ENCODE peak calls at places on chromosomes 11 and 22, in ten cellular contexts. I is cardiac muscle cell, R is astrocyte of the cerebellum, U is A549, Z is choroid plexus epithelial cell, D is HFF-Myc, M is adrenal gland, Q is GM23338, A is lower lobe of right lung, V is AG04449. O is an unnamed sample.

GRCh38 chr22:28139993-28140392 is 220.9 kb upstream of the PITPNB start:
- DNase-seq in V (peak), D (no peak), I (peak), Q (no peak), A (no peak), Z (peak), R (no peak), M (no peak), U (no peak), O (no peak)

GRCh38 chr22:27238935-27239510 is 562.5 kb downstream of the MN1 start:
- DNase-seq in I (peak), Z (peak), R (peak), D (peak), A (peak), V (peak), Q (no peak), M (peak), U (peak), O (peak)

GRCh38 chr11:43067681-43068080 is 244.1 kb upstream of the API5 start:
- DNase-seq in A (no peak), M (no peak), I (no peak), V (no peak), Z (no peak), Q (no peak), D (no peak), R (no peak), U (no peak), O (no peak)

GRCh38 chr22:24039046-24039445 is 27.9 kb downstream of the CABIN1 start:
- DNase-seq in D (no peak), R (no peak), Q (no peak), V (no peak), U (no peak), I (no peak), M (no peak), Z (peak), A (no peak), O (no peak)

GRCh38 chr11:105027671-105028070 is 4.7 kb upstream of the CASP5 start:
- DNase-seq in Q (no peak), A (no peak), U (no peak), R (no peak), D (no peak), I (no peak), M (no peak), Z (no peak), V (no peak), O (no peak)

GRCh38 chr22:37371491-37371890 is 55.8 kb downstream of the ELFN2 start:
- DNase-seq in D (no peak), Z (no peak), R (no peak), V (no peak), U (no peak), M (no peak), I (no peak), Q (no peak), A (no peak), O (no peak)

GRCh38 chr11:61746654-61747388 is 5.6 kb upstream of the MYRF start:
- DNase-seq in R (no peak), Q (no peak), Z (no peak), A (no peak), V (no peak), M (no peak), U (no peak), D (no peak), I (no peak), O (no peak)

GRCh38 chr11:61609970-61610347 is 29.1 kb upstream of the SYT7 start:
- DNase-seq in U (peak), M (no peak), R (no peak), I (no peak), D (no peak), A (no peak), Q (peak), V (no peak), Z (no peak), O (no peak)

GRCh38 chr11:78783846-78784245 is 209.2 kb upstream of the NARS2 start:
- DNase-seq in Q (no peak), I (no peak), D (no peak), Z (no peak), M (no peak), A (no peak), V (no peak), U (no peak), R (no peak), O (no peak)

GRCh38 chr11:74195828-74196227 is 24.7 kb downstream of the PPME1 start:
- DNase-seq in D (no peak), Z (peak), R (no peak), I (no peak), Q (no peak), M (no peak), V (no peak), U (no peak), A (no peak), O (no peak)

GRCh38 chr22:49642331-49642730 is 185.3 kb downstream of the BRD1 start:
- DNase-seq in R (no peak), D (no peak), Q (no peak), M (no peak), I (no peak), U (no peak), Z (no peak), A (no peak), V (no peak), O (no peak)

GRCh38 chr11:123145220-123145619 is 49.8 kb downstream of the CLMP start:
- DNase-seq in R (no peak), U (peak), A (no peak), D (peak), V (no peak), M (peak), I (peak), Q (no peak), Z (peak), O (no peak)

GRCh38 chr11:70194792-70195791 is 8.0 kb upstream of the FADD start:
- DNase-seq in I (no peak), A (peak), U (no peak), V (no peak), R (no peak), D (no peak), Z (no peak), M (no peak), Q (no peak), O (no peak)

GRCh38 chr11:123719452-123719851 is 22.0 kb downstream of the ZNF202 start:
- DNase-seq in Z (peak), V (no peak), D (peak), R (no peak), M (no peak), Q (no peak), A (no peak), I (no peak), U (no peak), O (no peak)

GRCh38 chr11:41281131-41281742 is 178.2 kb downstream of the LRRC4C start:
- DNase-seq in V (peak), M (no peak), A (no peak), Z (peak), I (no peak), U (no peak), R (peak), D (no peak), Q (no peak), O (no peak)

GRCh38 chr11:8038811-8039529 is 42.0 kb upstream of the TUB start:
- DNase-seq in I (no peak), R (no peak), M (no peak), Q (no peak), D (no peak), Z (no peak), V (no peak), U (no peak), A (no peak), O (no peak)

GRCh38 chr11:95147364-95147905 is 57.8 kb downstream of the ENDOD1 start:
- DNase-seq in R (peak), M (peak), V (peak), D (peak), I (peak), A (no peak), Z (peak), U (peak), Q (no peak), O (no peak)

GRCh38 chr11:70456921-70457532 is 58.7 kb downstream of the CTTN start:
- DNase-seq in U (peak), R (no peak), D (no peak), A (no peak), Z (peak), M (no peak), I (peak), V (no peak), Q (no peak), O (no peak)

GRCh38 chr11:111456086-111456858 is 55.9 kb downstream of the BTG4 start:
- DNase-seq in R (no peak), A (no peak), V (no peak), M (no peak), U (no peak), D (no peak), Q (no peak), I (no peak), Z (no peak), O (no peak)

GRCh38 chr11:10305964-10306918 is 1.4 kb downstream of the ADM start:
- DNase-seq in R (no peak), A (peak), Z (peak), I (peak), U (peak), V (no peak), D (no peak), Q (peak), M (no peak), O (peak)

GRCh38 chr11:12066056-12066798 is 44.2 kb upstream of the MICAL2 start:
- DNase-seq in A (no peak), D (peak), Q (no peak), R (no peak), V (peak), M (peak), I (peak), U (peak), Z (peak), O (no peak)

GRCh38 chr11:117557321-117557720 is 229.7 kb downstream of the CEP164 start:
- DNase-seq in R (no peak), Z (no peak), D (no peak), I (no peak), M (no peak), Q (no peak), A (no peak), V (no peak), U (no peak), O (no peak)

GRCh38 chr11:114060402-114061052 is 1.0 kb downstream of the ZBTB16 start:
- DNase-seq in U (no peak), M (no peak), I (peak), Z (no peak), D (no peak), Q (peak), R (no peak), V (no peak), A (peak), O (no peak)

GRCh38 chr11:64084962-64085710 is 49.4 kb downstream of the FLRT1 start:
- DNase-seq in U (peak), M (peak), Z (no peak), D (no peak), V (no peak), I (no peak), Q (no peak), A (no peak), R (no peak), O (peak)

GRCh38 chr22:24727218-24727851 is 47.2 kb downstream of the PIWIL3 start:
- DNase-seq in V (peak), I (peak), U (peak), R (peak), Q (no peak), D (peak), A (no peak), M (no peak), Z (peak), O (no peak)

GRCh38 chr11:7941141-7941540 is 367 bp downstream of the OR10A3 start:
- DNase-seq in I (no peak), A (no peak), Q (no peak), U (no peak), V (no peak), R (no peak), Z (no peak), M (no peak), D (no peak), O (no peak)

GRCh38 chr11:129323896-129324522 is 51.6 kb upstream of the BARX2 start:
- DNase-seq in M (no peak), R (no peak), Z (peak), I (peak), A (no peak), D (no peak), U (peak), Q (no peak), V (no peak), O (no peak)

GRCh38 chr11:79503028-79503427 is 62.2 kb upstream of the TENM4 start:
- DNase-seq in M (no peak), U (no peak), V (no peak), Z (peak), I (peak), D (no peak), R (peak), A (no peak), Q (no peak), O (no peak)

GRCh38 chr11:8608646-8609045 is 14.6 kb upstream of the STK33 start:
- DNase-seq in R (no peak), V (no peak), D (no peak), Z (peak), A (no peak), M (peak), U (no peak), I (peak), Q (no peak), O (no peak)

GRCh38 chr22:41523464-41524221 is 20.6 kb downstream of the POLR3H start:
- DNase-seq in V (no peak), M (no peak), D (no peak), Z (peak), Q (peak), I (peak), R (peak), A (no peak), U (no peak), O (no peak)

GRCh38 chr11:82945682-82946081 is 44.1 kb downstream of the DDIAS start:
- DNase-seq in R (no peak), Z (no peak), M (no peak), V (no peak), U (no peak), D (no peak), A (no peak), Q (no peak), I (no peak), O (no peak)

GRCh38 chr11:96228911-96229310 is 114.1 kb downstream of the MAML2 start:
- DNase-seq in Q (no peak), U (no peak), V (no peak), M (no peak), I (peak), D (no peak), Z (peak), R (peak), A (no peak), O (no peak)

GRCh38 chr11:37957717-37958116 is 1359.7 kb upstream of the RAG2 start:
- DNase-seq in I (no peak), R (no peak), U (no peak), M (no peak), Z (no peak), Q (no peak), D (no peak), V (no peak), A (no peak), O (no peak)

GRCh38 chr11:2301631-2302272 is at the start of the genes C11orf21 and TSPAN32:
- DNase-seq in U (no peak), A (peak), I (peak), V (no peak), R (no peak), Z (peak), Q (no peak), M (peak), D (no peak), O (no peak)

DNA sequence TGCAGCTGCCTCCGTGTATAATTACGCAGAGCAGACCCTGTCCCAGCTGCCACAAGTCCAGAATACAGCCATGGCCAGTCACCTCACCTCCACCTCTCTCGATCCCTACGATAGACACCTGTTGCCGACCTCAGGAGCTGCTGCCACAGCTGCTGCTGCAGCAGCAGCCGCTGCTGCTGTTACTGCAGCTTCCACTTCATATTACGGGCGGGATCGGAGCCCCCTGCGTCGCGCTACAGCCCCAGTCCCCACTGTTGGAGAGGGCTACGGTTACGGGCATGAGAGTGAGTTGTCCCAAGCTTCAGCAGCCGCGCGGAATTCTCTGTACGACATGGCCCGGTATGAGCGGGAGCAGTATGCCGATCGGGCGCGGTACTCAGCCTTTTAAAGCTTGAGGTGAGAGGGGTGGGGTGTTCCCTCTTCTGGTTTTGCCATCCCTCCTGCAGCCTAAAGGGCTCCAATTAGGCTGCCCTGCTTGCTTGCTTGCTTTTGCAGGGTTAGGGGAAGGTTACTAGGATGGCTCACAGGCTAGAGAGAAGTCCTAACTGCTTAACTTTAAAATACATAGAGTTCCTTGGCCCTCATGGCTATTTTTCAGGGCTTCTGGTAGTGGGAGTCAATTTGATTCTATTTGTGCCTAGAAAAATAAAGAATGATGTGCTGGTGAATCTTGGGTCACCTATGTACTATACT is 5.4 kb downstream of the RBM4 start:
- DNase-seq in D (no peak), Q (no peak), U (no peak), Z (no peak), V (no peak), I (no peak), A (no peak), M (no peak), R (no peak), O (no peak)
- H3K4me3 ChIP-seq in D (peak), Q (no peak), U (no peak), Z (no peak), V (no peak), I (no peak), A (no peak), M (no peak), R (no peak), O (no peak)

GRCh38 chr22:22618448-22618847 is 26.0 kb upstream of the GGTLC2 start:
- DNase-seq in I (no peak), D (no peak), V (no peak), A (no peak), Q (no peak), Z (no peak), R (no peak), U (no peak), M (no peak), O (no peak)
- TF ChIP-seq CTCF in I (no peak), D (no peak), V (no peak), A (no peak), Q (no peak), Z (no peak), R (no peak), U (no peak), M (no peak), O (no peak)

DNA sequence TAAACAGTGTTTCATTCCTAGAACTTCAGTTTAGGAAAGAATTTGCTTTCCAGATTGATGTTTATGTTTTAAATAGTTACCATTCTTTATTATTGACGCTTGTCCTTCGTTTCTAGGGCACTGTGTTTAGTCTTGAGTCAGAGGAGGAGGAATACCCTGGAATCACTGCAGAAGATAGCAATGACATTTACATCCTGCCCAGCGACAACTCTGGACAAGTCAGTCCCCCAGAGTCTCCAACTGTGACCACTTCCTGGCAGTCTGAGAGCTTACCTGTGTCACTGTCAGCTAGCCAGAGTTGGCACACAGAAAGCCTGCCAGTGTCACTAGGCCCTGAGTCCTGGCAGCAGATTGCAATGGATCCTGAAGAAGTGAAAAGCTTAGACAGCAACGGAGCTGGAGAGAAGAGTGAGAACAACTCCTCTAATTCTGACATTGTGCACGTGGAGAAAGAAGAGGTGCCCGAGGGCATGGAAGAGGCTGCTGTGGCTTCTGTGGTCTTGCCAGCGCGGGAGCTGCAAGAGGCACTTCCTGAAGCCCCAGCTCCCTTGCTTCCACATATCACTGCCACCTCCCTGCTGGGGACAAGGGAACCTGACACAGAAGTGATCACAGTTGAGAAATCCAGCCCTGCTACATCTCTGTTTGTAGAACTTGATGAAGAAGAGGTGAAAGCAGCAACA is 47.6 kb downstream of the BID start:
- DNase-seq in Z (peak), A (no peak), R (no peak), Q (no peak), I (no peak), V (peak), D (no peak), M (peak), U (no peak), O (peak)
- H3K4me3 ChIP-seq in Z (no peak), A (no peak), R (no peak), Q (no peak), I (no peak), V (peak), D (no peak), M (no peak), U (no peak), O (no peak)

DNA sequence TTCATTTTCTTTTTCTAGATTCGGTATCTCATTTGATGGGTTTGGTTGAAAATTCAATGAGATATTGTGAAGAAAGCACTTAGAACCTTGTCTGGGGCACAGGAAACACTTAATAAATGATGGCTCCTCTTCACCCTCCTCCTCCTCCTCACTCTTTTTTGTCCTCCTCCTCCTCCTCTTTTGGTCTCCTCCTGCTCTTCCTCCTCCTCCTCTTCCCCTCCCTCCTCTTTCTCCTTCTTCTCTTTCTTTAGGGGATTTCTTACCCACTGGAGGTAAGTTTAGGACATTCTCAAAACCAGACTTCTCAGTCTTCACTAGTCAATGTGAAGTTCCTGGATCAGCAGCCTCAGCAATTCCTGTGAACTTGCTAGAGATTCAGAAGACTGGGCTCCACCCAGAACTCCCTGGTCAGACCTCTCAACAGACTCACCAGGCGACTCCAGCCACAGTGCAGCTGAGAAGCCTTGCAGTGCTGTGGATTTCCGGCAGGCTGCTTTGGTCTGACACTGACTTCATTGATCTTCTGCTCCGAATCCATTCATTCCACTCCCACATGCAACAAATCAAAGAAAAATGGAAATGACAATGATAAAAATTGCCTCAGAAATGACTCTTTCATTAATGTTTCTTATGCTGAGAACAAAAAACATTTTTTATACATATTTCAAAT is 368.6 kb upstream of the B3GAT1 start:
- DNase-seq in Q (no peak), V (no peak), D (no peak), U (no peak), I (no peak), M (no peak), Z (peak), R (no peak), A (no peak), O (no peak)
- TF ChIP-seq CTCF in Q (no peak), V (no peak), D (no peak), U (no peak), I (no peak), M (no peak), Z (no peak), R (no peak), A (no peak), O (no peak)

O was measured in right lobe of liver.